ENCODE peak calls at places on chromosomes 2 and 18, in six cellular contexts. I is IMR-90, V is adipocyte, K is HFFc6, R is HEK293T, Y is T-helper 9 cell. T is an unnamed sample.
A peak's percentile ranks its signal among the peaks of the same experiment; 100 is the strongest.

GRCh38 chr2:231239751-231240150 is 41.3 kb downstream of the ARMC9 start:
- DNase-seq in I (no peak), V (no peak), K (no peak), R (no peak), Y (no peak), T (no peak)

GRCh38 chr18:35521133-35521532 is 23.4 kb upstream of the INO80C start:
- DNase-seq in I (no peak), V (no peak), K (no peak), R (peak; percentile 5), Y (no peak), T (no peak)

GRCh38 chr2:174919886-174920595 is 85.1 kb downstream of the CHN1 start:
- DNase-seq in I (peak; percentile 57), V (no peak), K (no peak), R (no peak), Y (no peak), T (no peak)

GRCh38 chr2:75503048-75503607 is 57.6 kb downstream of the EVA1A start:
- DNase-seq in I (peak; percentile 86), V (peak; percentile 47), K (peak; percentile 85), R (no peak), Y (no peak), T (no peak)

GRCh38 chr18:79575891-79576685 is 103.5 kb upstream of the CTDP1 start:
- DNase-seq in I (peak; percentile 84), V (peak; percentile 70), K (no peak), R (no peak), Y (no peak), T (no peak)

GRCh38 chr2:209368406-209368805 is 55.4 kb upstream of the MAP2 start:
- DNase-seq in I (no peak), V (no peak), K (peak; percentile 3), R (no peak), Y (no peak), T (no peak)

GRCh38 chr2:172440795-172441194 is 13.4 kb downstream of the ITGA6 start:
- DNase-seq in I (no peak), V (no peak), K (no peak), R (no peak), Y (no peak), T (no peak)

GRCh38 chr2:8525582-8526402 is 156.1 kb upstream of the ID2 start:
- DNase-seq in I (peak; percentile 12), V (no peak), K (no peak), R (peak; percentile 26), Y (no peak), T (peak; percentile 95)

GRCh38 chr2:156436477-156437085 is 402 bp downstream of the GPD2 start:
- DNase-seq in I (peak; percentile 32), V (peak; percentile 60), K (no peak), R (no peak), Y (peak; percentile 1), T (no peak)

GRCh38 chr2:202105025-202105424 is 32.0 kb downstream of the KIAA2012 start:
- DNase-seq in I (no peak), V (no peak), K (no peak), R (no peak), Y (no peak), T (no peak)

GRCh38 chr2:241855245-241855887 is 3.3 kb downstream of the PDCD1 start:
- DNase-seq in I (no peak), V (no peak), K (no peak), R (no peak), Y (no peak), T (no peak)

GRCh38 chr2:818233-818632 is 132.4 kb upstream of the SNTG2 start:
- DNase-seq in I (no peak), V (no peak), K (no peak), R (no peak), Y (no peak), T (no peak)

GRCh38 chr2:51795248-51795888 is 763.4 kb upstream of the NRXN1 start:
- DNase-seq in I (no peak), V (no peak), K (no peak), R (peak; percentile 14), Y (no peak), T (peak; percentile 8)

GRCh38 chr2:150610670-150611279 is 123.3 kb upstream of the RND3 start:
- DNase-seq in I (peak; percentile 69), V (no peak), K (peak; percentile 72), R (peak; percentile 51), Y (no peak), T (no peak)

GRCh38 chr2:80530442-80531064 is 226.0 kb upstream of the LRRTM1 start:
- DNase-seq in I (no peak), V (no peak), K (no peak), R (no peak), Y (no peak), T (no peak)

GRCh38 chr2:209648714-209649113 is 122.9 kb upstream of the UNC80 start:
- DNase-seq in I (peak; percentile 2), V (peak; percentile 71), K (peak; percentile 74), R (no peak), Y (no peak), T (no peak)

GRCh38 chr2:130327703-130328527 is 14.8 kb upstream of the IMP4 start:
- DNase-seq in I (peak; percentile 71), V (peak; percentile 42), K (peak; percentile 33), R (no peak), Y (no peak), T (no peak)

GRCh38 chr2:231347081-231347480 is 48.4 kb upstream of the B3GNT7 start:
- DNase-seq in I (no peak), V (no peak), K (no peak), R (no peak), Y (no peak), T (peak; percentile 60)

GRCh38 chr2:172052000-172052983 is 33.0 kb upstream of the DLX1 start:
- DNase-seq in I (peak; percentile 35), V (peak; percentile 74), K (no peak), R (no peak), Y (no peak), T (no peak)

GRCh38 chr2:88187038-88187676 is 17.0 kb downstream of the THNSL2 start:
- DNase-seq in I (peak; percentile 21), V (peak; percentile 60), K (peak; percentile 15), R (peak; percentile 68), Y (no peak), T (peak; percentile 68)